ENCODE peak calls at places on chromosomes 5 and 9, in eight cellular contexts. X is H9, C is AG09319, R is NB4, I is GM20000, U is lower leg skin, Q is neural progenitor cell, D is left ventricle myocardium inferior. H is an unnamed sample.

GRCh38 chr5:52772668-52773067 is 15.0 kb upstream of the ITGA1 start:
- DNase-seq in Q (no peak), X (no peak), R (no peak), C (no peak), D (no peak), U (no peak), I (no peak), H (no peak)

GRCh38 chr5:172065431-172066065 is 59.1 kb upstream of the FBXW11 start:
- DNase-seq in Q (no peak), D (no peak), C (no peak), R (no peak), I (no peak), X (peak), U (peak), H (no peak)

GRCh38 chr5:152556779-152557178 is 151.7 kb upstream of the NMUR2 start:
- DNase-seq in R (no peak), C (no peak), D (no peak), U (no peak), Q (no peak), I (no peak), X (no peak), H (no peak)

GRCh38 chr9:37034320-37034937 is 361 bp upstream of the PAX5 start:
- DNase-seq in U (peak), C (no peak), X (peak), R (peak), D (no peak), Q (peak), I (peak), H (peak)

GRCh38 chr9:4102078-4102477 is 197.8 kb downstream of the GLIS3 start:
- DNase-seq in C (no peak), X (no peak), Q (no peak), D (no peak), U (no peak), I (no peak), R (no peak), H (no peak)

GRCh38 chr9:85960688-85961093 is 19.7 kb downstream of the NAA35 start:
- DNase-seq in Q (no peak), U (no peak), C (no peak), I (no peak), R (no peak), D (no peak), X (no peak), H (no peak)

GRCh38 chr5:142925795-142926194 is 155.6 kb downstream of the ARHGAP26 start:
- DNase-seq in Q (no peak), U (no peak), R (no peak), I (no peak), C (peak), D (no peak), X (no peak), H (no peak)

GRCh38 chr5:37247036-37247435 is 2.1 kb downstream of the CPLANE1 start:
- DNase-seq in X (no peak), D (no peak), U (no peak), I (no peak), R (no peak), C (no peak), Q (no peak), H (no peak)

GRCh38 chr5:134626369-134627014 is 6.1 kb downstream of the SAR1B start:
- DNase-seq in U (no peak), C (peak), I (no peak), D (no peak), X (no peak), R (peak), Q (no peak), H (no peak)

GRCh38 chr5:109329296-109330252 is 80.2 kb downstream of the PJA2 start:
- DNase-seq in I (no peak), Q (no peak), X (no peak), R (peak), U (no peak), D (no peak), C (peak), H (no peak)

GRCh38 chr5:120614512-120614911 is 150.4 kb downstream of the PRR16 start:
- DNase-seq in C (peak), R (no peak), Q (no peak), I (no peak), D (no peak), X (no peak), U (no peak), H (no peak)

GRCh38 chr5:75234251-75234650 is 2.4 kb downstream of the ANKRD31 start:
- DNase-seq in C (no peak), X (no peak), R (no peak), I (no peak), U (no peak), D (no peak), Q (no peak), H (no peak)

GRCh38 chr9:73434826-73435225 is 283.2 kb downstream of the ANXA1 start:
- DNase-seq in I (no peak), Q (no peak), R (no peak), D (no peak), U (no peak), X (no peak), C (no peak), H (no peak)

GRCh38 chr5:139769477-139769876 is 26.1 kb upstream of the PSD2 start:
- DNase-seq in C (no peak), I (no peak), X (no peak), R (no peak), Q (no peak), D (no peak), U (no peak), H (no peak)

GRCh38 chr9:107175826-107176500 is 107.1 kb upstream of the RAD23B start:
- DNase-seq in R (peak), Q (no peak), X (no peak), I (no peak), D (peak), C (no peak), U (no peak), H (no peak)

GRCh38 chr9:37373621-37374020 is 48.9 kb upstream of the GRHPR start:
- DNase-seq in X (no peak), D (no peak), I (no peak), C (no peak), R (no peak), U (no peak), Q (peak), H (no peak)

GRCh38 chr5:57779383-57780223 is 297.0 kb upstream of the ACTBL2 start:
- DNase-seq in D (peak), I (peak), U (no peak), Q (peak), C (peak), X (peak), R (peak), H (peak)

GRCh38 chr5:77645158-77645994 is 6.9 kb upstream of the OTP start:
- DNase-seq in C (no peak), X (peak), D (no peak), Q (peak), R (peak), U (no peak), I (peak), H (peak)

DNA sequence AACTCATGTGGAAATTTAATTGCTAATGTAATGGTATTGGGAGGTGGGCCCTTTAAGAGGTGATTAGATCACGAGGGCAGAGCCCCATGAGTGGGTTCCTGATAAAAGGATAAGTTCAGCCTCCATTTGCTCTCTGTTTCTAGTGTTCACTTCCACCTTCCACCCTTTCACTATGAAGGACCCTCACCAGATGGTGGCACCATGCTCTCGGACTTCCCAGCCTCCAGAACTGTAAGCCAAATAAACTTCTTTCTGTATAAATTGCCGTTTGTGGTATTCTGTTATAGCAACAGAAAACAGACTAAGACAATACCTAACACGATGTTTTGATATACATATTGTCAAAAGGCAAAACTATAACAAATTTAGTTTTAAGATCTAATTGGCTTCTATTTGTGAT is 166.2 kb downstream of the DEPDC1B start:
- DNase-seq in X (no peak), U (no peak), I (no peak), D (no peak), Q (no peak), C (no peak), R (no peak), H (no peak)
- TF ChIP-seq CTCF in X (no peak), U (no peak), I (no peak), D (no peak), Q (no peak), C (no peak), R (no peak), H (no peak)

GRCh38 chr5:16602182-16602581 is 14.6 kb downstream of the RETREG1 start:
- DNase-seq in R (no peak), U (peak), I (no peak), D (no peak), X (no peak), C (no peak), Q (no peak), H (no peak)

GRCh38 chr5:16603701-16604100 is 13.1 kb downstream of the RETREG1 start:
- DNase-seq in R (no peak), I (no peak), U (no peak), X (no peak), Q (no peak), D (no peak), C (no peak), H (no peak)

GRCh38 chr5:16603295-16603694 is 13.5 kb downstream of the RETREG1 start:
- DNase-seq in I (no peak), U (no peak), C (no peak), X (no peak), Q (no peak), D (no peak), R (no peak), H (no peak)

GRCh38 chr5:16609412-16609811 is 7.4 kb downstream of the RETREG1 start:
- DNase-seq in D (no peak), C (no peak), R (no peak), U (no peak), I (no peak), X (no peak), Q (peak), H (no peak)

GRCh38 chr5:16606628-16607027 is 10.2 kb downstream of the RETREG1 start:
- DNase-seq in I (no peak), Q (no peak), U (no peak), R (no peak), C (no peak), D (no peak), X (no peak), H (no peak)
- TF ChIP-seq CTCF in I (no peak), Q (no peak), U (no peak), R (no peak), C (no peak), D (no peak), X (no peak), H (no peak)

GRCh38 chr5:150119421-150120061 is 33.2 kb upstream of the CSF1R start:
- DNase-seq in I (no peak), D (no peak), C (no peak), R (peak), U (peak), X (no peak), Q (no peak), H (no peak)
- TF ChIP-seq CTCF in I (no peak), D (no peak), C (no peak), R (peak), U (no peak), X (no peak), Q (no peak), H (no peak)

DNA sequence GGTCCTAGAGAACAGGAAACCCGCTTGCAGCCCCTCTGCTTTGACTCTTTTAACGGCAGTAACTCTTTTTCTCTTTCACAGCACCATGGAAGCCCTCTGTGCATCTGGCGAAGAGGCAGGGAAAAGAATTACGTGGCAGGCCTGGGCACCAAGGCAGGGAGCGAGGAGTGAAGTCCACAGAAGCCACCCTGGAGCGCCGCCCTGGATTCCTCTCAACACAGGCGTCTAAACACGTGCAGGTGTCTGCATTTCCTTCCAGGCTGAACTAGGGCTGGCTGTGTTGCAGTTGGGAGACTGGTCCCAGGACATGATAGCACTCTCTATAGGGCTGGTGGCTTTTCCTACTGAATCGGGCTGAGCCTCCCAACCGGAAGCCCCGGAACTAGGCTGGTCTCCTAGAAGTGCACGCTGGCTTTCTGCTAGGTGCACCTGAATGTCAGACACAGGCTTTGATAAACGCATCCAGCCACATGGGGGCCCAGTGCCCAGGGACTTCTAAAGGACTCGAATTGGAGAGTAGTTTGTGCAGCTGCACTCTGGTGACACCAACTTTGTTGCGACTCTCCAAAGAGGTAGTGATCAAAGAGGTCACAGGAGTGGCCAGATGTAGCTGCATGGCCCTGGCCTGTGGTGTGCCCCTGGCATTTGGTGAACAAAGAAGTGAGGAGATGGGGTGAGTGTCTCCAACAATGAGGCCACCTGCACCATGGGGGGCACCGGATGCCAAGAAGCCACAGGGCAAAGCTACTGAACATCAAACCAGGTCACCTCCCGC is 54.5 kb downstream of the AK8 start:
- DNase-seq in Q (no peak), U (no peak), C (no peak), D (no peak), R (no peak), I (no peak), X (no peak), H (no peak)
- TF ChIP-seq CTCF in Q (no peak), U (no peak), C (no peak), D (no peak), R (no peak), I (no peak), X (no peak), H (no peak)

GRCh38 chr9:112112941-112113399 is 62.1 kb downstream of the SUSD1 start:
- DNase-seq in I (peak), R (peak), X (peak), D (no peak), U (no peak), C (no peak), Q (peak), H (no peak)
- TF ChIP-seq CTCF in I (peak), R (no peak), X (peak), D (peak), U (no peak), C (peak), Q (peak), H (peak)

GRCh38 chr5:50318220-50318619 is 122.9 kb downstream of the EMB start:
- DNase-seq in R (no peak), I (no peak), C (no peak), U (no peak), Q (no peak), X (no peak), D (no peak), H (no peak)

GRCh38 chr5:50325237-50325832 is 115.8 kb downstream of the EMB start:
- DNase-seq in I (peak), R (peak), D (no peak), U (no peak), X (no peak), Q (peak), C (peak), H (peak)

DNA sequence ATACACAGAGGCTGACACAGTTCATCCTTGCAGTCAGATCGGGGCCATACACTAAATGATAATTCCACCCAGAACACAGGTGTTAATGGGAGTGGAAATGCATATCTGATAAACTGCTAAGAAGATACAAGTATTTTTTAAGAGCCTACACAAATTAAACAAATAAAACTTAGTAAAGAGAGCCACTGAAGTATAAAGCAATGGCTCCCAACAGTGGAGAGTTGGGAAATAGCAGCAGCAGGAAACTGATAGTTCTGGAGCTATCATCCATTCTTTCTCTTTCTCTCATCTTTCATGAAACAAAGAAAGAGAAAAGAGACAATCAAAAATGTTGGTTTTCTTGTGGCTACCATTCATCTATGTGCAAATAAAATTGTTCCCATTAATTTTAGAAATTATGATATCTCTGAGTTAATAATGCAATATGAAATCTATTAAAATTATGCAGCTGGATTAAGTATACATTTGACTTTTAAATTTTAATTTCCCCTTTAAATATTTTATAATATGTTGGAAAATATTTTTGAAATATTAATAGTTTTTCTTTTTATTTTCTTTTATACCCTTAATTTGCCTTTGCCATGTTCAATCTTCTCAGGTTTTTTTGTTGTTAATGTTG is 120.8 kb downstream of the EMB start:
- DNase-seq in D (no peak), R (peak), U (no peak), I (no peak), X (no peak), C (no peak), Q (no peak), H (no peak)
- TF ChIP-seq CTCF in D (no peak), R (peak), U (no peak), I (no peak), X (no peak), C (no peak), Q (no peak), H (no peak)

GRCh38 chr5:156331845-156332244 is 4.9 kb downstream of the SGCD start:
- DNase-seq in Q (no peak), C (no peak), D (no peak), X (no peak), I (no peak), R (no peak), U (no peak), H (no peak)
- TF ChIP-seq CTCF in Q (no peak), C (no peak), D (no peak), X (no peak), I (no peak), R (no peak), U (no peak), H (no peak)

DNA sequence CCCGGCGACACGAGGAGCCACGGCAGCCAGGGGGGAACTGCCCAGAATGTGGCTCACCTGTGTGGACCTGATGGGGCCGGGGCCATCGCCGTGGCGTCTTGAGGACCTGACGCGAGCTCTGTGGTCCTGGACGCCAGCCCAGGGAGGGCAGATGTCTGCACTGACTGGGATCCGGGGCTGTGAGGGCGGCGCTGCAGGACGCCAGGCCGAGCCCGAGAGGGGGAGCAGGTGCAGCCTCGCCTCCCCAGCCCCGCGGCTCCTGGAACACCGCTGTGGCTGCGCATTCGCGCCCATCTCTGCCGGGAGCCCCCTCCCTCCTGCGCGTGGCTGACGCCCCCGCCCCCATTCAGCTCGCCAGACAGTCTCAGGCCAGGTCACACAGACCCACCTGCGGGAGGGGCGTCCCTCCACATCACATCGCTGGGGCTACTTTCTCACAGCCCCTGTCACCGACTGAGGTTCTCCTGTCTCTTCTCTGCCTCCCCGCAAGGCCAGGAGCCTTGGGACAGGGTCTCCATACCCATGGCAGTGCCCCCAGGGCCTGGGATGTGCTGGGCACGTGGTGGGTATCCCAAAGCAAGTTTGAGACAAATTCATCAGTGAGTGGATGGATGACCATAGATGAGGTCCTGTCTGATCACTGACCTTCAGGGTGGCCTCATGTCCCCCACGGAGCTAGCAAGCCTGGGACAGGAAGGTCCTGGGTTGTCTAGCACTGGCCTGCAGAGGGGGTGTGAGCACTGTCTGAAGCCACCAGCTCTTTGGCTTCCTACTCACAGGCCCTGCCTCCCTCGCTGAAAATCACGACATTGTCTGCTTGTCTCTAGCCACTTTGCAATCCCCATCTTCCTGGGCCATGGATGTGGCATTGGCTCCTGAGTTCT is 47.3 kb downstream of the RASGEF1C start:
- DNase-seq in D (no peak), U (peak), I (no peak), Q (peak), C (no peak), R (peak), X (peak), H (no peak)
- TF ChIP-seq CTCF in D (no peak), U (no peak), I (no peak), Q (peak), C (no peak), R (no peak), X (peak), H (no peak)

DNA sequence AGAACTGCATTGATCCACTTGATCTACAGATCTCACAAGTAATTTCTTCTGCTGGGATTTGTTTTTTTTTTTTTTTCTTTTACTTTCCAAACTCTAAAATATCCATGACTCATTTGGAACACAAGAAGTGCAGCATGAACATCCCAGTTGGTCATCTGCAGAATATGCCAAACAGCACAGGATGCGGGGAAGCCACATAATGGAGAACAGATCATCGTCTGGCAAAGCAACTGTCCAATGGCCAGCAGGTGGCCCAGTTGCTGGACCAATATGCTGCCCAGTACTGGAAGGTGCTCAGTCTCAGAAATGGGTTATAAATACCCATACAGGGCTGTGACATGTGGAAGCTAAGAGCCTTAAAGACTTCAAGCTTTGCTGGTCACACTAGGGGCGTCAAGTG is 221.3 kb upstream of the TAS2R1 start:
- DNase-seq in R (peak), C (peak), X (no peak), U (no peak), D (no peak), I (no peak), Q (peak), H (no peak)
- TF ChIP-seq CTCF in R (peak), C (peak), X (no peak), U (no peak), D (no peak), I (no peak), Q (peak), H (no peak)

GRCh38 chr5:32450952-32451351 is 6.4 kb upstream of the ZFR start:
- DNase-seq in U (no peak), I (no peak), R (no peak), C (no peak), Q (peak), D (no peak), X (no peak), H (no peak)
- TF ChIP-seq CTCF in U (no peak), I (no peak), R (peak), C (no peak), Q (peak), D (no peak), X (peak), H (peak)

H was measured in nephron progenitor cell.